ENCODE peak calls at places on chromosomes 13 and 19, in four cellular contexts. P, T, W and F are unnamed samples.

GRCh38 chr19:42311612-42312160 is 1.4 kb upstream of the TMEM145 start:
- DNase-seq in T (no peak), P (no peak), W (no peak), F (no peak)

GRCh38 chr13:68588623-68589022 is 1358.5 kb upstream of the PCDH9 start:
- DNase-seq in T (no peak), W (no peak), P (no peak), F (no peak)

GRCh38 chr13:80473695-80474094 is 132.8 kb upstream of the SPRY2 start:
- DNase-seq in W (no peak), P (peak), T (peak), F (no peak)

GRCh38 chr13:105702441-105702840 is 833.0 kb downstream of the EFNB2 start:
- DNase-seq in T (no peak), P (no peak), W (peak), F (no peak)

GRCh38 chr13:32022292-32022691 is 9.3 kb upstream of the FRY start:
- DNase-seq in P (no peak), T (no peak), W (no peak), F (no peak)

GRCh38 chr13:54433511-54434206 is 1405.0 kb downstream of the OLFM4 start:
- DNase-seq in P (no peak), T (no peak), W (peak), F (no peak)

GRCh38 chr13:107020393-107020792 is 452.5 kb upstream of the ARGLU1 start:
- DNase-seq in W (no peak), T (no peak), P (no peak), F (no peak)

GRCh38 chr13:70723732-70724131 is 615.5 kb upstream of the KLHL1 start:
- DNase-seq in W (no peak), T (peak), P (no peak), F (no peak)

GRCh38 chr13:98794498-98794897 is 42.0 kb upstream of the SLC15A1 start:
- DNase-seq in P (no peak), T (no peak), W (no peak), F (no peak)

GRCh38 chr13:47337781-47338507 is 441.1 kb upstream of the HTR2A start:
- DNase-seq in T (no peak), P (no peak), W (no peak), F (no peak)

GRCh38 chr19:45117167-45117594 is 24.2 kb downstream of the PPP1R37 start:
- DNase-seq in W (no peak), P (no peak), T (no peak), F (peak)

GRCh38 chr13:32040052-32040642 is 8.6 kb downstream of the FRY start:
- DNase-seq in P (no peak), W (no peak), T (no peak), F (no peak)

GRCh38 chr19:3575260-3575741 is 2.6 kb downstream of the HMG20B start:
- DNase-seq in P (no peak), T (peak), W (no peak), F (no peak)

GRCh38 chr19:3572132-3572854 is 451 bp upstream of the HMG20B start:
- DNase-seq in W (peak), T (peak), P (peak), F (peak)

GRCh38 chr19:3573162-3573857 is 566 bp downstream of the HMG20B start:
- DNase-seq in T (no peak), W (no peak), P (peak), F (no peak)

GRCh38 chr19:3572855-3573161 is at the start of gene HMG20B:
- DNase-seq in T (no peak), W (no peak), P (no peak), F (no peak)

GRCh38 chr19:3573858-3574637 is 1.3 kb downstream of the HMG20B start:
- DNase-seq in P (peak), T (peak), W (peak), F (peak)
- H3K27ac ChIP-seq in P (peak), T (no peak), W (no peak), F (no peak)

DNA sequence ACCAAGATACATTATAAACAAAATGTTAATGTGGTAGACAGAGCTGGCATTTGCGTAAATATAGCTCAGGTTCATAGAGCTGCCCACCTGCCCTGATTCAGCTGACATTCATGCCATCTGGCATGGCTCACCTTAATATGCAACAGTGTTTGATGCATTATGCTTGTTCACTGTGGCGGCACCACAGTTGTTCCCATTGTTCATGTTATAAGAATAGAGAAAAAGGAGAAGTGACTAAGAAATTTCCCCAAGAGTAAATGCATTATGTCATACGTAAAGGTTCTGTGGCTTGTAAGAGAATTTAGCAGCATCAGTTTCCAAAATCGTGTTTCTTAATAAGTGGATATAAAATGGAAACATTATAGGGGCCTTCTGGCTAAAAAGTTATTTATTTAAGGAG is 4.5 kb downstream of the CCNA1 start:
- DNase-seq in P (no peak), T (no peak), W (no peak), F (no peak)
- H3K27ac ChIP-seq in P (no peak), T (no peak), W (no peak), F (no peak)

GRCh38 chr13:109755551-109755950 is 30.8 kb downstream of the IRS2 start:
- DNase-seq in P (no peak), W (no peak), T (no peak), F (no peak)
- H3K27ac ChIP-seq in P (no peak), W (no peak), T (no peak), F (no peak)

GRCh38 chr19:1451916-1452801 is 2.2 kb downstream of the APC2 start:
- DNase-seq in T (no peak), W (no peak), P (no peak), F (no peak)

GRCh38 chr19:1455336-1456120 is 5.6 kb downstream of the APC2 start:
- DNase-seq in T (peak), W (peak), P (peak), F (no peak)

GRCh38 chr19:1455002-1455335 is 5.0 kb downstream of the APC2 start:
- DNase-seq in P (no peak), W (no peak), T (peak), F (no peak)

GRCh38 chr19:1452802-1453524 is 3.0 kb downstream of the APC2 start:
- DNase-seq in W (no peak), P (no peak), T (no peak), F (no peak)

DNA sequence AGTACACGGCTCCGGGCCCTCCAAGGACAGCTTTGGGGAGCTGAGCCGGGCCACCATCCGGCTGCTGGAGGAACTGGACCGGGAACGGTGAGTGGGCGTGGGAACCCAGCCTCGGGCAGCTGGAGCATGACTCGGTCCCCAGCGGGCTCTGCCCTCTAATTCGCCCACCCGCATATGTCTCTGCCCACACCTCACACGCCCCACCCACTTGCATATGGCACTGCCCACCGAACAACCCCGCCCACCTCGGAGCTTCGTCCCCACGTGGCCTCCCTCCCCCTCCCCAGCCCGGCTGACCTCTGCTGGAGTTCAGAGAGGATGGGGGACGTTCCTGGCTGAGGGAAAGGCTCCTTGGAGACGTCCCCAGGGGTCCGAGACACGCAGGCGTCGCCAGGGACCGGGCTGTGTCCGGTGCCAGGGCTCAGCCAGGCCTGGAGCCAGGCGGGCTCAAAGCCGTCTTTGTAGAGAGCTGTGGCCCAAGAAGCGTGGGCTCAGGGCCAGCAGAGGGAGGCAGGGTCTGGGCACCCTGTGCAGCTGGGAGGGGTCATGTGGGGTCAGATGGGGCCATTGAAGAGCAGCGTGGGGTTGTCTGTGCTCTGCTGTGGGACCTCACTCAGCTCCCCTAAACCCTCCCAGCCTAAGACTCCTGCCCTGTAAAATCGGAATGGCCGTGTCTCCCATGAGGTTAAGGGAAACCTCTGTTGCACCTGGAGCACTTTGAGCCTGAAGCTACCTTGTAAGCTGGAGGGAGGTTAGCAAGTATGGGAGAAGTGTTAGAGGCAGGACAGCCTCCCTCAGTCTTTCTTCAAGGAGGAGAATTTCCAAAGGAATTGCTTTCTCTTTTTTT is 3.8 kb downstream of the APC2 start:
- DNase-seq in T (no peak), W (no peak), P (peak), F (no peak)
- H3K27ac ChIP-seq in T (no peak), W (no peak), P (no peak), F (no peak)

GRCh38 chr19:6739390-6739883 is at the start of gene TRIP10:
- DNase-seq in W (peak), P (no peak), T (peak), F (peak)

GRCh38 chr19:6740589-6741348 is 1.3 kb downstream of the TRIP10 start:
- DNase-seq in T (peak), W (peak), P (peak), F (no peak)

GRCh38 chr19:6737873-6738725 is 719 bp upstream of the GPR108 start:
- DNase-seq in T (peak), W (peak), P (peak), F (peak)

GRCh38 chr19:6738726-6739389 is 622 bp upstream of the TRIP10 start:
- DNase-seq in W (peak), T (no peak), P (peak), F (no peak)

DNA sequence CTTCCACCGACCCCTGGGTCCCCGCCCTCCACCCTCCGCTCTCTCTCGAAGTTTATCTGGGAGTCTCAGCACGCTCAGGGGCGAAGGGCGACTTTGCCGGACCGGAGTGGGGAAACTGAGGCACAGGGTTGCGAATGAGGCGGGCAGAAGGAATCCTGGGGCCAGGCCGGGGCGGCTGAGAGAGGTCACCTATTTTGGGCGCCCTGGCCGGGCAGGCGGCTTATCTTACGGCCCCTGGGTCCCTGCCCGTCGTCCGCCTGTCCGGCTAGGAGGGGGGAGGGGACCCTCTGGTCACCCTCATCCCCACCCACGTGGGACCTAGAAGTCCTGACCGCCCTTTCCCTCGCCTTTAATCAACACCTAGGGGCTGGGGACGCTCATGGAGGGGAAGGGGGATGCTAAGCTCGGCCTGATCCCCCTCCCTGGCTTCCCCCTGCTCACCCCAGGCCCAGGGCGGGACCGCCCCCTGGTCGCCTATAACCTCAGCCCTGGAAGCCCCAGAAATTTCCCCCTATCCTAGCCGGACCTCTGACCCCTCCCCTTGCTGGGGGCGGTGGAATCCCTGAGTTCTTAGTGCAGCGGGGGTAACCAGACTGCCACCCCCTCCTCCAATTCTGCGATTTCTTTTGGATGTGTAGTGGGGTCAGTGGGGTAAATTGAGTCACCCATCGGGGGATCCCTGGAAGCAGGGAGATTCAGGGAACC is 556 bp downstream of the TRIP10 start:
- DNase-seq in T (peak), W (no peak), P (peak), F (no peak)
- H3K27ac ChIP-seq in T (peak), W (peak), P (peak), F (no peak)

GRCh38 chr13:48545608-48546007 is 12.7 kb upstream of the RCBTB2 start:
- DNase-seq in W (no peak), P (no peak), T (no peak), F (no peak)

GRCh38 chr13:48547663-48548092 is 14.8 kb upstream of the RCBTB2 start:
- DNase-seq in T (no peak), W (no peak), P (no peak), F (no peak)

GRCh38 chr13:48539550-48539949 is 6.7 kb upstream of the RCBTB2 start:
- DNase-seq in T (no peak), P (no peak), W (no peak), F (no peak)

GRCh38 chr13:48542138-48542537 is 9.3 kb upstream of the RCBTB2 start:
- DNase-seq in P (no peak), W (no peak), T (no peak), F (no peak)

DNA sequence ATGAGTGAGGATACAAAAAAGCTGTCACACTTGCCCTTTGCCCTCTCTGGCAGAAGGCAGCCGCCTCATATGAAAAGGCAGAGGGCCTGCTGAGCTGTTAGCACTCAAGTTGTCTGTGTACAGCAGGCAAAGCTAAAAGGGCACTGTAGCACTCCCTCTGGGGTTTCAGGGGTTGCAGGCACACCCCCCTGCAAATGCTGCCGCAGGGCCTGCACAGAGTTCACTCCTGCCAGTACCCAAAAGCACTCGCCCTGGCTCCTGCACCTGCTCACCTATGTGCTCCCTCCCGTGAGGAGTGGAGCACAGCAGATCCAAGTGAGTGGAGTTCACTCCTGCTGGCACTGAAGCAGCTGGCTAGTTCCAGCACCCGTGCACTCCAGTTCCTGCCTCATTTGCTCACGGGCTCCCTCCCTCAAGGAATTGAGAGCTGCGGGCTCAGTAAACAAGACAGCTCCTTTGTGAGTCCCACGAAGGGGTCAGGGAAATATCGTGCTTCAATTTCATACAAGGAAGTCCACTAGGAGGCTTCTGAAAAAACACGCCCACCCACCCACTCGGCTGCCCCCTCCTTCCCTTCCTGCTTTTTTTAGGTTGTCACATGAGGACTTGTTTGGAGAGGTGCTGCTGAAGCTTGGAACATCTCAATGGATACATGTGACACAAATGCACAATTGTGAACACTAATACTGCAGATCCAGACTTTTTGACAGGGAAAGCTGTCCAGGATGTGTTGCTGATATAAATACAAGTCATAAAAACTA is 9.9 kb upstream of the RCBTB2 start:
- DNase-seq in T (peak), W (no peak), P (no peak), F (no peak)
- H3K27ac ChIP-seq in T (no peak), W (peak), P (no peak), F (no peak)

GRCh38 chr13:51738226-51738905 is 65.6 kb downstream of the DHRS12 start:
- DNase-seq in W (no peak), P (no peak), T (no peak), F (no peak)
- H3K27ac ChIP-seq in W (peak), P (no peak), T (no peak), F (no peak)